ENCODE peak calls at places on chromosome 4, in eight cellular contexts. K is heart right ventricle, X is cardiac fibroblast, F is OCI-LY7, H is astrocyte of the spinal cord, O is fibroblast of lung, V is GM12865, T is fibroblast of mammary gland. I is an unnamed sample.

GRCh38 chr4:5191831-5192230 is 140.6 kb downstream of the STK32B start:
- DNase-seq in O (no peak), K (no peak), X (no peak), H (no peak), T (no peak), F (no peak), V (no peak), I (no peak)

GRCh38 chr4:47374477-47374876 is 89.0 kb downstream of the COMMD8 start:
- DNase-seq in H (peak), K (no peak), V (no peak), T (peak), F (no peak), O (peak), X (peak), I (peak)

GRCh38 chr4:78336093-78336943 is 215.3 kb upstream of the ANXA3 start:
- DNase-seq in V (no peak), F (no peak), X (peak), O (peak), T (peak), H (peak), K (no peak), I (peak)

GRCh38 chr4:79025170-79025569 is 85.9 kb upstream of the PAQR3 start:
- DNase-seq in H (no peak), F (no peak), O (no peak), V (no peak), X (no peak), K (no peak), T (no peak), I (no peak)

GRCh38 chr4:53653484-53654053 is 62.3 kb upstream of the LNX1 start:
- DNase-seq in O (no peak), H (peak), X (peak), V (peak), K (no peak), T (peak), F (peak), I (peak)

GRCh38 chr4:87492617-87493016 is 36.6 kb downstream of the SPARCL1 start:
- DNase-seq in X (peak), K (no peak), T (peak), F (no peak), O (no peak), V (no peak), H (no peak), I (peak)

GRCh38 chr4:66863481-66863880 is 681.8 kb downstream of the CENPC start:
- DNase-seq in T (no peak), K (no peak), F (no peak), H (no peak), O (no peak), V (no peak), X (no peak), I (no peak)

GRCh38 chr4:79455216-79455615 is 47.2 kb upstream of the GK2 start:
- DNase-seq in F (no peak), V (no peak), K (no peak), X (peak), H (no peak), T (no peak), O (no peak), I (peak)

GRCh38 chr4:29278580-29278979 is 1441.6 kb upstream of the PCDH7 start:
- DNase-seq in X (peak), T (peak), O (peak), K (no peak), H (peak), F (no peak), V (no peak), I (peak)

GRCh38 chr4:143335979-143336827 is 473 bp upstream of the GAB1 start:
- DNase-seq in H (peak), T (peak), K (peak), O (peak), X (peak), V (peak), F (peak), I (peak)

GRCh38 chr4:76197001-76197743 is 16.5 kb downstream of the SCARB2 start:
- DNase-seq in K (no peak), O (peak), F (no peak), V (peak), T (peak), H (peak), X (no peak), I (no peak)

GRCh38 chr4:113382704-113383103 is 333.3 kb downstream of the ANK2 start:
- DNase-seq in F (no peak), X (peak), O (no peak), K (no peak), T (peak), H (no peak), V (no peak), I (no peak)

GRCh38 chr4:110544594-110544993 is 68.6 kb downstream of the ENPEP start:
- DNase-seq in V (no peak), X (no peak), F (no peak), O (no peak), T (no peak), H (no peak), K (no peak), I (no peak)

GRCh38 chr4:88843067-88843723 is 145.6 kb upstream of the NAP1L5 start:
- DNase-seq in T (no peak), V (no peak), O (no peak), F (no peak), K (no peak), H (no peak), X (peak), I (no peak)

GRCh38 chr4:740656-741282 is 35.1 kb downstream of the PCGF3 start:
- DNase-seq in O (peak), X (no peak), V (no peak), T (no peak), F (no peak), H (no peak), K (no peak), I (no peak)

GRCh38 chr4:1238676-1239000 is 10.3 kb downstream of the CTBP1 start:
- DNase-seq in O (no peak), H (no peak), V (no peak), T (no peak), F (no peak), K (peak), X (no peak), I (no peak)

GRCh38 chr4:38667005-38667771 is 3.2 kb downstream of the KLF3 start:
- DNase-seq in X (peak), F (peak), V (peak), T (peak), O (peak), H (peak), K (peak), I (peak)

GRCh38 chr4:2248044-2248780 is 6.3 kb upstream of the HAUS3 start:
- DNase-seq in K (no peak), F (no peak), H (no peak), V (peak), T (no peak), X (no peak), O (no peak), I (no peak)

GRCh38 chr4:123505457-123506310 is 109.1 kb downstream of the SPRY1 start:
- DNase-seq in O (peak), H (peak), K (peak), T (peak), V (peak), F (peak), X (peak), I (peak)

GRCh38 chr4:67162692-67163091 is 382.6 kb downstream of the CENPC start:
- DNase-seq in T (no peak), H (no peak), V (no peak), X (no peak), F (no peak), K (no peak), O (no peak), I (no peak)

GRCh38 chr4:59945716-59946115 is 1254.4 kb upstream of the ADGRL3 start:
- DNase-seq in H (no peak), X (no peak), O (no peak), F (no peak), T (no peak), K (no peak), V (no peak), I (no peak)

GRCh38 chr4:7703669-7704068 is 236.0 kb downstream of the AFAP1 start:
- DNase-seq in V (peak), K (no peak), X (no peak), O (no peak), H (no peak), F (no peak), T (no peak), I (no peak)

GRCh38 chr4:95161781-95162469 is 386.8 kb downstream of the UNC5C start:
- DNase-seq in V (no peak), H (no peak), X (no peak), K (no peak), T (no peak), F (no peak), O (no peak), I (no peak)

GRCh38 chr4:4334798-4335520 is 44.9 kb downstream of the ZBTB49 start:
- DNase-seq in O (peak), F (peak), T (peak), H (peak), V (peak), X (peak), K (peak), I (peak)

GRCh38 chr4:59223292-59223941 is 1976.7 kb upstream of the ADGRL3 start:
- DNase-seq in K (no peak), H (no peak), V (no peak), O (no peak), X (no peak), F (no peak), T (no peak), I (no peak)

GRCh38 chr4:37490391-37491347 is 195.5 kb downstream of the RELL1 start:
- DNase-seq in V (no peak), O (no peak), T (no peak), H (no peak), K (no peak), F (no peak), X (no peak), I (no peak)

GRCh38 chr4:168880811-168881595 is 129.1 kb downstream of the CBR4 start:
- DNase-seq in T (no peak), H (no peak), V (peak), O (no peak), K (no peak), X (no peak), F (no peak), I (no peak)

GRCh38 chr4:186746581-186746980 is 22.9 kb upstream of the FAT1 start:
- DNase-seq in F (no peak), X (no peak), V (no peak), O (peak), H (no peak), K (no peak), T (peak), I (no peak)

GRCh38 chr4:54371211-54371610 is 142.1 kb downstream of the PDGFRA start:
- DNase-seq in K (no peak), H (no peak), X (no peak), O (no peak), V (no peak), T (no peak), F (no peak), I (no peak)

GRCh38 chr4:173521474-173522159 is 8.4 kb downstream of the HAND2 start:
- DNase-seq in O (no peak), T (no peak), X (no peak), V (no peak), H (no peak), F (no peak), K (peak), I (no peak)

GRCh38 chr4:173524218-173525117 is 5.6 kb downstream of the HAND2 start:
- DNase-seq in O (no peak), K (peak), F (no peak), X (peak), H (no peak), T (no peak), V (no peak), I (no peak)

GRCh38 chr4:173522160-173522873 is 7.7 kb downstream of the HAND2 start:
- DNase-seq in V (no peak), F (no peak), K (peak), X (peak), O (peak), H (peak), T (peak), I (peak)

GRCh38 chr4:173520921-173521473 is 9.0 kb downstream of the HAND2 start:
- DNase-seq in V (no peak), H (no peak), F (no peak), O (no peak), T (no peak), X (peak), K (no peak), I (no peak)

DNA sequence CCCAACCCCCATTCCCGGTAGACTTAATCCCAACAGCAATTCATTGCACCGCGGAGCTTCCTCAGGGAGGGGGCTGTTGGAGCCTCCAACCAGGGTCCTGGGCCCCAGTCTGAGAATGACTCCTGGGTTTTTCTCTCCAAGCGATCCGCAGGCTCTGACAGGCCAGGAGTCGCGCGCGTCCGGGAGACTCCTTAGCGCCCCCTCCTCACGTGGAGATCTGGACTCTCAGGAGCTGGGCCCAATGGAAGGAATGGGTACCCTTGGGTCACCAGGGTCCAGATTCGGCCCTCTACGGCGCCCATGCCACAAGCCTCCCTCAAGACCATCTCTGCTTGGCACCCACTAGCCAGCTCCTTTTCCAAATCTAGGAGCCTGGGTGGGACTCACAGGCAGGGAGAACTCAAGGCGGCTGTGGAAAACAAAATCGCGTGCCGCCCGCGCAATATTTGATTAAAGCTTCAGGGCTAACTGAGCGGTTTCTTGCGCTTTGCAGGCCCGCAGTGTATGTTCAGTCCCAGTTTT is 7.1 kb downstream of the HAND2 start:
- DNase-seq in V (no peak), H (no peak), F (no peak), X (peak), O (no peak), K (peak), T (peak), I (peak)
- H3K4me3 ChIP-seq in V (no peak), H (peak), F (no peak), X (peak), O (peak), K (peak), T (peak), I (peak)

DNA sequence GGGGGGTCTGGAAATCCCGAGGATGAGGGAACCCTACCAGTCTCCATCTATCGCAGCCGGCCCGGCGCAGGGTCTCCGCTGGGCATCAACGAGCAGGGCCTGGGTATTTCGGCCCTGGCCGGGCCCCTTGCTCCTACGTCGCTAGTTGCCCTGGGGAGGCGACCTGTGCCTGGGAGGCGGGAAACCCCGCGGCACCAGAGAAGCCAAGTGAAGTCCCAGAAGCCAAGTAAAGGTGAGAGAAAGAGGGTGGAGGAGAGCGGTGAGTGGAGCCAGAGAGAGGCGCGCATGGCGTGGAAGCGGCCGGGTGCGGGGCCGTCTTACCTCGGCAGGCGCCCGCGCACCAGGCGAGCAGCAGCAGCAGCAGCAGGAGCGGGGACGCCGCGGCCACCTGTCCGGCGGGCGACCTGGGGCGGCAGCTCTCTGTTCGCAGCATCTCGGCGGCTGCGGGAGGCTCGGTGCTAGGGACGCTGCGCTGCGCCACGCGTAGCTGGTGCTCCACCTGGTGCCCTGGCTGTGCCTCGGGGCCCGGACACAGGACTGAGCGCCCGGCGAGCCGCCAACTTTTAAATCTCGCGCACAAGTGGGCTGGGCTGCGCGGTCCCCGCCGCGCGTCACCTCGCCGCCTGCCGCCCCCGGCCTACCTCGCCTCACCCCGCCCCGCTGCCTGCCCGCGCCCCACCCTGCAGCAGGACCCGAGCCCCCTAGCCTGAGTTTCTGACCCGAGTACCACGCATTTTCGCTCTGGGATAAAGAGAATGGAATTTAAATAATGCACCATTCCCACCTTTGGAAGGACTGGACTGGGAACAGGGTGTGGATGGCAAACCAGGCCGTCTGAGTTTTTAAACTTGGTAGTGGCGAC is at the start of gene NMU:
- DNase-seq in H (peak), F (no peak), K (peak), X (peak), V (peak), O (peak), T (peak), I (peak)
- TF ChIP-seq CTCF in H (no peak), F (no peak), K (no peak), X (no peak), V (peak), O (no peak), T (no peak), I (no peak)

GRCh38 chr4:183984561-183984960 is 79.5 kb downstream of the STOX2 start:
- DNase-seq in F (no peak), H (no peak), O (no peak), V (no peak), K (peak), T (no peak), X (no peak), I (no peak)

GRCh38 chr4:183987529-183987946 is 82.4 kb downstream of the STOX2 start:
- DNase-seq in K (peak), X (peak), T (peak), V (no peak), H (peak), F (no peak), O (peak), I (peak)

GRCh38 chr4:183988874-183989273 is 83.8 kb downstream of the STOX2 start:
- DNase-seq in H (no peak), T (no peak), X (no peak), O (no peak), K (no peak), F (no peak), V (no peak), I (no peak)

GRCh38 chr4:183987987-183988392 is 82.9 kb downstream of the STOX2 start:
- DNase-seq in X (peak), K (peak), O (peak), F (no peak), V (no peak), T (peak), H (peak), I (peak)

DNA sequence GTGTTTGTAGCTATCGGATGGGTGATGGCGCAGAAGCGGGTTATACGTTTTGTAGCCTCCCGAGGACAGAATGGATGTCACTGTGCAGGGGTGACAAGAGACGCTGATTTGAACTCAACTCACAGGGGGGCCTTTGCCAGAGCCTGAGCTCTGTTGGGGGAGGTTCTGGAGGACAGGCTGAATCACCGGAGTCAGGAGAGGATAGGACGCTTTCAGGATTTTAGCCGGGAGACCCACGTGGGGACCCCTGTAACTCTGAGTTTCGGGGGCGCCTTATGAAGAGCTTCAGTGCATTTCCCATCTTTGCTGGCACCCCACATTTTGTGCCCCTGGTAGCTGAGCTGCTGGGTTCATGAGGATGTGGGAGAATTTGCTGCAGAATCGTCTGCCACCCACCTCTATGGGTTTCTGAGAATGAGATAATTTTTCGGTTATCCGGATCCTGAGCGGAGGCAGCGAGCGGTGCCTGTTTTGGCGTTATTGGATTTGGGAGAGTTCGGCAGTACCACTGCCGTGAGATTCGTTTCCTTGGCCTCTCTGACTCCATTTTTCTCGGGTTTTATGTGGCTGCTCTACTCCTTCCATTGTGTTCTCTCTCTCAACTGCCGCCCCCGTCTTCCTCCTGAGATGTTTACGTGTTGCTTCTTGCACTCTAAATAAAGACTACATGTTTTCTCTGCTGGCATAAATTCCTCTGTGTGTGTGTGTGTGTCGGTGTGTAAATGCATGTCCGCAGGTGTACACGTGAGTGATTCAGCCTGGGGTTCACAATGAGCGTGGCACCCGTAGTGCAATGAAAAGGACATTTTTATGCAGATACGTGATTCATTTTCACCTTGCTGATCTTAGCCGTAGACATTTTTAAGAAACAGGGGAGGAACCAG is 81.8 kb downstream of the STOX2 start:
- DNase-seq in O (no peak), V (no peak), X (no peak), F (no peak), T (no peak), K (no peak), H (no peak), I (no peak)
- H3K4me3 ChIP-seq in O (peak), V (no peak), X (peak), F (no peak), T (peak), K (peak), H (peak), I (peak)

GRCh38 chr4:82850684-82851083 is 40.3 kb downstream of the SEC31A start:
- DNase-seq in O (no peak), T (no peak), V (no peak), F (no peak), H (no peak), X (no peak), K (no peak), I (no peak)

GRCh38 chr4:82852751-82853053 is 38.3 kb downstream of the SEC31A start:
- DNase-seq in F (no peak), O (no peak), T (no peak), V (no peak), X (no peak), K (no peak), H (no peak), I (no peak)

GRCh38 chr4:82848706-82849105 is 42.2 kb downstream of the SEC31A start:
- DNase-seq in F (no peak), V (no peak), X (no peak), H (no peak), O (no peak), T (no peak), K (no peak), I (no peak)

GRCh38 chr4:82851318-82851717 is 39.6 kb downstream of the SEC31A start:
- DNase-seq in X (no peak), K (no peak), H (no peak), V (no peak), O (no peak), F (no peak), T (no peak), I (no peak)

GRCh38 chr4:82851902-82852750 is 38.8 kb downstream of the SEC31A start:
- DNase-seq in V (peak), K (no peak), X (peak), F (peak), H (peak), O (peak), T (peak), I (peak)
- TF ChIP-seq CTCF in V (peak), K (peak), X (peak), F (peak), H (peak), O (no peak), T (peak), I (peak)